ENCODE peak calls at places on chromosomes 3 and 15, in five cellular contexts. I is lower lobe of right lung, G is heart left ventricle, M is fibroblast of lung, F is left ventricle myocardium inferior. U is an unnamed sample.

GRCh38 chr3:98730338-98730737 is 32.8 kb upstream of the ST3GAL6 start:
- DNase-seq in G (no peak), M (peak; percentile 57), I (peak; percentile 48), F (no peak), U (peak; percentile 52)

GRCh38 chr3:159929181-159929893 is 59.3 kb upstream of the IL12A start:
- DNase-seq in M (peak; percentile 78), I (peak; percentile 46), G (no peak), F (no peak), U (no peak)

GRCh38 chr3:187741403-187742350 is 3.6 kb downstream of the BCL6 start:
- DNase-seq in M (peak; percentile 79), I (peak; percentile 87), G (peak; percentile 88), F (peak; percentile 75), U (peak; percentile 86)

GRCh38 chr3:138148503-138148902 is 16.3 kb upstream of the A4GNT start:
- DNase-seq in M (no peak), G (no peak), I (no peak), F (no peak), U (no peak)

GRCh38 chr3:37660782-37661181 is 200.9 kb upstream of the CTDSPL start:
- DNase-seq in F (no peak), I (no peak), G (no peak), M (no peak), U (no peak)

GRCh38 chr3:52039846-52040245 is 16.5 kb downstream of the DUSP7 start:
- DNase-seq in I (peak; percentile 91), M (peak; percentile 56), F (peak; percentile 81), G (peak; percentile 87), U (peak; percentile 84)

GRCh38 chr3:126132751-126133511 is 47.5 kb downstream of the ALDH1L1 start:
- DNase-seq in I (peak; percentile 19), M (no peak), G (peak; percentile 22), F (no peak), U (peak; percentile 13)

GRCh38 chr3:115186351-115187148 is 39.5 kb upstream of the ZBTB20 start:
- DNase-seq in F (no peak), I (no peak), M (no peak), G (no peak), U (no peak)

GRCh38 chr3:58965870-58966269 is 84.0 kb downstream of the CFAP20DC start:
- DNase-seq in G (no peak), M (peak; percentile 49), F (no peak), I (no peak), U (no peak)

GRCh38 chr3:128863560-128863959 is 15.9 kb upstream of the ACAD9 start:
- DNase-seq in G (no peak), M (no peak), I (no peak), F (no peak), U (no peak)

DNA sequence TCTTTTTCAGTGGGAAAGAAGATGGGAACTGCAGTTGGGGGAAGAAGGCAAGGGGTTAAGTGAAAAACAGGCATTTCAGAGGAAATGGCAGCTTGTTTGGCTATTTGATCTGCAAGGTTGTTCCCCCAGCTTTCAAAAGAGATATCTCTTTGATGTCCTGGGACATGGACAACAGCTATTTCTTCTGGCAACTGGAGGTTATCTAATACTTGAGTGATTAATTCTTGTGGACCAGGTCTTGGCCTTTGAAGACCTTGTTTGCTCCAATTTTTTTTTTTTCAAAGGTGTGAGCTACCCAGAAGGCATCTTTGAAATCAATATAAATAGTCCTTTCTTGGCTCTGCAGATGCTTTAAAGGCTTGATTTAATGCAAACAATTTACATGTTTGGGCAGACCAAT is 51.5 kb downstream of the KATNBL1 start:
- DNase-seq in G (no peak), M (no peak), I (no peak), F (no peak), U (no peak)
- H3K9me3 ChIP-seq in G (peaks cover 43% of the 10 kb centered on the region), M (peaks cover 1% of the 10 kb centered on the region), I (peaks cover 33% of the 10 kb centered on the region), F (peaks cover 39% of the 10 kb centered on the region), U (peaks cover 9% of the 10 kb centered on the region)

GRCh38 chr3:33994568-33994967 is 196.1 kb downstream of the PDCD6IP start:
- DNase-seq in I (no peak), G (no peak), F (no peak), M (no peak), U (no peak)

GRCh38 chr3:33993631-33994030 is 195.2 kb downstream of the PDCD6IP start:
- DNase-seq in F (no peak), I (no peak), G (no peak), M (peak; percentile 64), U (no peak)

GRCh38 chr3:33989229-33989628 is 190.8 kb downstream of the PDCD6IP start:
- DNase-seq in F (no peak), M (no peak), G (peak; percentile 60), I (no peak), U (no peak)

GRCh38 chr3:33991673-33992072 is 193.2 kb downstream of the PDCD6IP start:
- DNase-seq in F (no peak), M (no peak), G (no peak), I (no peak), U (no peak)
- H3K9me3 ChIP-seq in F (peaks cover 13% of the 10 kb centered on the region), M (no peaks in the 10 kb centered on the region), G (no peaks in the 10 kb centered on the region), I (no peaks in the 10 kb centered on the region), U (no peaks in the 10 kb centered on the region)

DNA sequence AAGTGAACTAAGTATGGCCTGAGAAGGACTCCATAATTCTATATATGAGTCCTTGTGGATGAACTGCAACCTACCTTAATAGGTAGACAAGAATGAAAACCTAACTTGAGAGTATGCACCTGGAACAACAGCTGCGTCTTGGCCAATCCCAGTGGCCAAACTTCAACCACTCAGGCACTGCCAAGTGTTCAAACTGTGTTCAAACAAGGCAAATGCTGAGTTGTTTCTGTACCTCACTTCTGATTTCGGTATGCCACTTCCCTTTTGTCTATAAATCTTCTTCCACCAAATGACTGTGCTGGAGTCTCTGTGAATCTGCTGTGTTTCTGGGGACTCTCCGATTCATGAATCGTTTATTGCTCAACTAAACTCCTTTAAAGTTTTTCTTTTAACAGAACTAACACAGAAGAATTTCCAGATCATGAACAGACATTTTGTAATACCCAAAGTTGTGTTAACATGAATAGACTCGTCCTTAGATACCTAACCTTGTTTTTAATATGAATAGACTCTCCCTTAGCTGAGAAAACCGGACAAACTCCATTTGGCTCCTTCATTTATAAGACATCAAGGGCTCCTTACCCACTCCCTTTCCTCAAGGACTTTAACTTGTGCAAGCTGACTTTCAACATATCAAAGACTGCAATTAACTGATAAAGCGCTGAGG is 4.1 kb downstream of the ZNF717 start:
- DNase-seq in I (no peak), F (no peak), M (no peak), G (no peak), U (no peak)
- H3K9me3 ChIP-seq in I (peaks cover 8% of the 10 kb centered on the region), F (peaks cover 28% of the 10 kb centered on the region), M (no peaks in the 10 kb centered on the region), G (peaks cover 29% of the 10 kb centered on the region), U (peaks cover 2% of the 10 kb centered on the region)

DNA sequence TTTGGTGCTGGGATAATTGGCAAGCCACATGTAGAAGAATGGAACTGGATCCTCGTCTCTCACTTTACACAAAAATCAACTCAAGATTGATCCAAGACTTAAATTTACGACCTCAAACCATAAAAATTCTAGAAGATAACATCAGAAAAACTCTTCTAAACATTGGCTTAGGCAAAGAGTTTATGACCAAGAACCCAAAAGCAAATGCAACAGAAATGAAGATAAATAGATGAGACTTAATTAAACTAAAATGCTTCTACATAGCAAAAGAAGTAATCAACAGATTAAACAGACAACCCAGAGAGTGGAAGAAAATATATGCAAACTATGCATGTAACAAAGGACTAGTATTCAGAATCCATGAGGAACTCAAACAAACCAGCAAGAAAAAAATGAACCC is 80.1 kb downstream of the CLDN1 start:
- DNase-seq in I (no peak), M (no peak), F (no peak), G (no peak), U (no peak)
- H3K9me3 ChIP-seq in I (no peaks in the 10 kb centered on the region), M (no peaks in the 10 kb centered on the region), F (peaks cover 51% of the 10 kb centered on the region), G (peaks cover 15% of the 10 kb centered on the region), U (peaks cover 9% of the 10 kb centered on the region)